ENCODE peak calls at places on chromosomes 3 and 15, in ten cellular contexts. C is foreskin keratinocyte, R is HCT116, F is transverse colon, U is mammary epithelial cell, K is PC-9, I is psoas muscle, E is dorsolateral prefrontal cortex, M is endothelial cell of umbilical vein, N is stomach. O is an unnamed sample.

GRCh38 chr3:126212629-126213375 is 32.4 kb upstream of the ALDH1L1 start:
- DNase-seq in C (peak; percentile 27), R (no peak), F (peak; percentile 15), U (no peak), K (peak; percentile 76), I (peak; percentile 50), E (no peak), M (peak; percentile 47), N (peak; percentile 32), O (peak; percentile 31)

GRCh38 chr3:94226058-94226457 is 163.2 kb downstream of the NSUN3 start:
- DNase-seq in C (peak; percentile 74), R (no peak), F (no peak), U (peak; percentile 82), K (no peak), I (no peak), E (no peak), M (no peak), N (no peak), O (peak; percentile 29)

GRCh38 chr15:35746121-35746520 is 200.2 kb upstream of the DPH6 start:
- DNase-seq in C (no peak), R (no peak), F (no peak), U (peak; percentile 60), K (no peak), I (no peak), E (no peak), M (no peak), N (no peak), O (no peak)

GRCh38 chr15:90044191-90044590 is 43.1 kb downstream of the ZNF710 start:
- DNase-seq in C (no peak), R (no peak), F (no peak), U (no peak), K (no peak), I (no peak), E (no peak), M (no peak), N (no peak), O (no peak)

GRCh38 chr3:55704521-55704920 is 217.4 kb upstream of the WNT5A start:
- DNase-seq in C (no peak), R (no peak), F (no peak), U (no peak), K (no peak), I (no peak), E (no peak), M (no peak), N (no peak), O (no peak)

GRCh38 chr3:124266517-124266916 is 274.6 kb upstream of the ROPN1 start:
- DNase-seq in C (no peak), R (no peak), F (no peak), U (no peak), K (no peak), I (no peak), E (no peak), M (peak; percentile 67), N (no peak), O (no peak)

GRCh38 chr3:104564045-104564643 is 802.6 kb upstream of the ALCAM start:
- DNase-seq in C (no peak), R (peak; percentile 42), F (peak; percentile 53), U (peak; percentile 27), K (peak; percentile 66), I (no peak), E (peak; percentile 39), M (peak; percentile 47), N (peak; percentile 75), O (no peak)

GRCh38 chr15:49987896-49988295 is 131.1 kb downstream of the ATP8B4 start:
- DNase-seq in C (no peak), R (no peak), F (no peak), U (no peak), K (no peak), I (no peak), E (no peak), M (no peak), N (no peak), O (no peak)

GRCh38 chr15:53869044-53869805 is 109.0 kb upstream of the UNC13C start:
- DNase-seq in C (no peak), R (no peak), F (no peak), U (no peak), K (no peak), I (no peak), E (no peak), M (no peak), N (no peak), O (peak; percentile 5)

GRCh38 chr15:70054366-70054765 is 43.4 kb downstream of the TLE3 start:
- DNase-seq in C (no peak), R (no peak), F (no peak), U (no peak), K (no peak), I (no peak), E (peak; percentile 22), M (no peak), N (no peak), O (no peak)

GRCh38 chr3:175526609-175527280 is 667.6 kb downstream of the NAALADL2 start:
- DNase-seq in C (no peak), R (no peak), F (no peak), U (no peak), K (no peak), I (no peak), E (no peak), M (peak; percentile 40), N (no peak), O (no peak)

GRCh38 chr3:35739181-35739809 is 100.0 kb downstream of the ARPP21 start:
- DNase-seq in C (no peak), R (no peak), F (no peak), U (no peak), K (no peak), I (no peak), E (no peak), M (no peak), N (no peak), O (no peak)

GRCh38 chr3:71469131-71469430 is 114.4 kb downstream of the FOXP1 start:
- DNase-seq in C (no peak), R (no peak), F (no peak), U (no peak), K (no peak), I (no peak), E (no peak), M (peak; percentile 59), N (no peak), O (no peak)

GRCh38 chr3:23161896-23162570 is 41.1 kb upstream of the UBE2E2 start:
- DNase-seq in C (peak; percentile 68), R (no peak), F (no peak), U (peak; percentile 17), K (peak; percentile 46), I (no peak), E (no peak), M (no peak), N (no peak), O (no peak)

GRCh38 chr15:89754361-89755154 is 3.5 kb upstream of the MESP1 start:
- DNase-seq in C (no peak), R (no peak), F (no peak), U (no peak), K (peak; percentile 84), I (no peak), E (no peak), M (no peak), N (no peak), O (no peak)

GRCh38 chr15:81752974-81753373 is 292.8 kb downstream of the MEX3B start:
- DNase-seq in C (no peak), R (peak; percentile 2), F (no peak), U (no peak), K (no peak), I (no peak), E (no peak), M (no peak), N (no peak), O (no peak)
- TF ChIP-seq CTCF in C (peak; percentile 13), R (peak; percentile 23), F (no peak), U (no peak), K (no peak), I (no peak), E (no peak), M (no peak), N (no peak), O (no peak)

GRCh38 chr3:16455001-16455400 is 58.5 kb downstream of the RFTN1 start:
- DNase-seq in C (no peak), R (no peak), F (no peak), U (no peak), K (no peak), I (no peak), E (no peak), M (no peak), N (no peak), O (no peak)
- H3K27ac ChIP-seq in C (no peak overlapping the region), R (no peak overlapping the region), F (no peak overlapping the region), U (no peak overlapping the region), K (no peak overlapping the region), I (no peak overlapping the region), E (peak overlapping the region; percentile 74), M (no peak overlapping the region), N (no peak overlapping the region), O (no peak overlapping the region)

GRCh38 chr3:189622629-189623028 is 8.6 kb upstream of the TP63 start:
- DNase-seq in C (no peak), R (no peak), F (no peak), U (no peak), K (no peak), I (no peak), E (no peak), M (no peak), N (no peak), O (no peak)

GRCh38 chr3:189621948-189622603 is 9.1 kb upstream of the TP63 start:
- DNase-seq in C (no peak), R (no peak), F (no peak), U (peak; percentile 43), K (no peak), I (peak; percentile 65), E (no peak), M (no peak), N (no peak), O (no peak)

GRCh38 chr3:189625566-189625965 is 5.6 kb upstream of the TP63 start:
- DNase-seq in C (no peak), R (no peak), F (no peak), U (no peak), K (no peak), I (no peak), E (no peak), M (no peak), N (no peak), O (no peak)

GRCh38 chr3:189625071-189625470 is 6.1 kb upstream of the TP63 start:
- DNase-seq in C (no peak), R (no peak), F (no peak), U (no peak), K (no peak), I (no peak), E (no peak), M (no peak), N (no peak), O (no peak)

DNA sequence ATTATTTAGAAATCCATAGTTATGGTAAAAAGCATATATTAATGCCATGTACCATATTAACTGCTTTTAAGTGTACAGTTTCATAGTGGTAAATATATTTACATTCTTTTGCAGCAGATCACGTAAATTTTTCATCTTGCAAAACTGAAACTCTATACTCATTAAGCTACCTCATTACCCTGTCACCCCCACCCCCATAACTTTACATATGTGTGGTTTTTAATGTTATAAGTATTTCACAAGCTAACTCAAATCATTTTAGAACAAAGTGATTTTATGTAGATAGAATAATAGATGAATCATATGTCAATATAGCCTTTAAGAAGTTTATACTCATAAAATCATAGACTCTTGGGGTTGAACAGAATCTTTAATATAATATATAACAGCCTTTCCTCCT is 7.1 kb upstream of the TP63 start:
- DNase-seq in C (no peak), R (no peak), F (no peak), U (no peak), K (no peak), I (no peak), E (no peak), M (no peak), N (no peak), O (no peak)
- TF ChIP-seq CTCF in C (no peak), R (no peak), F (no peak), U (no peak), K (no peak), I (no peak), E (no peak), M (no peak), N (no peak), O (no peak)

GRCh38 chr3:184222521-184222920 is 6.9 kb upstream of the VWA5B2 start:
- DNase-seq in C (no peak), R (no peak), F (no peak), U (peak; percentile 54), K (peak; percentile 52), I (no peak), E (no peak), M (no peak), N (no peak), O (no peak)
- H3K27ac ChIP-seq in C (no peak overlapping the region), R (no peak overlapping the region), F (no peak overlapping the region), U (no peak overlapping the region), K (no peak overlapping the region), I (no peak overlapping the region), E (no peak overlapping the region), M (no peak overlapping the region), N (no peak overlapping the region), O (no peak overlapping the region)

O was measured in RWPE1.